ENCODE peak calls at places on chromosomes 3 and 15, in nine cellular contexts. R is activated T-helper 1 cell treated with anti-CD3 and anti-CD28 coated beads, Interleukin-2, amount 50 U/mL, for 16 hours; Z is neuronal stem cell; W is LoVo; O is B cell; Y is LHCN-M2; N is ovary; I is choroid plexus epithelial cell; U is stimulated activated CD8-positive, alpha-beta memory T cell treated with anti-CD3 and anti-CD28 coated beads, Interleukin-2, amount 100 ng/mL, for 1 hour. T is an unnamed sample.

GRCh38 chr3:183907176-183907575 is 22.5 kb upstream of the PARL start:
- DNase-seq in R (no peak), Z (no peak), W (no peak), O (no peak), Y (no peak), N (no peak), I (no peak), U (no peak), T (no peak)

GRCh38 chr3:23629181-23629893 is 176.4 kb upstream of the UBE2E1 start:
- DNase-seq in R (no peak), Z (no peak), W (peak; percentile 82), O (no peak), Y (peak; percentile 70), N (no peak), I (peak; percentile 52), U (no peak), T (no peak)

GRCh38 chr3:149479621-149480325 is 5.3 kb downstream of the TM4SF4 start:
- DNase-seq in R (no peak), Z (no peak), W (no peak), O (no peak), Y (no peak), N (no peak), I (peak; percentile 42), U (no peak), T (no peak)

GRCh38 chr3:25142609-25143355 is 285.3 kb upstream of the RARB start:
- DNase-seq in R (no peak), Z (no peak), W (no peak), O (no peak), Y (no peak), N (no peak), I (no peak), U (no peak), T (no peak)

GRCh38 chr15:97941572-97941971 is 18.9 kb upstream of the ARRDC4 start:
- DNase-seq in R (no peak), Z (no peak), W (no peak), O (no peak), Y (no peak), N (no peak), I (no peak), U (no peak), T (no peak)

GRCh38 chr3:148146947-148147346 is 550.8 kb upstream of the AGTR1 start:
- DNase-seq in R (no peak), Z (no peak), W (no peak), O (no peak), Y (peak; percentile 57), N (no peak), I (peak; percentile 95), U (no peak), T (no peak)

GRCh38 chr15:74196175-74196574 is 6.4 kb downstream of the STRA6 start:
- DNase-seq in R (no peak), Z (no peak), W (peak; percentile 96), O (no peak), Y (peak; percentile 82), N (peak; percentile 77), I (peak; percentile 88), U (no peak), T (no peak)

GRCh38 chr3:88936837-88937236 is 170.6 kb upstream of the EPHA3 start:
- DNase-seq in R (no peak), Z (no peak), W (no peak), O (no peak), Y (no peak), N (no peak), I (no peak), U (no peak), T (no peak)

T was measured in HAP-1.